ENCODE peak calls at places on chromosome 6, in nine cellular contexts. S, J, E, C, R, A, V, Z and N are unnamed samples.

GRCh38 chr6:117074672-117075071 is 190.7 kb upstream of the VGLL2 start:
- DNase-seq in J (no peak), C (no peak), E (no peak), A (no peak), V (no peak), S (no peak), R (no peak), Z (no peak), N (no peak)

GRCh38 chr6:81766482-81767069 is 14.1 kb upstream of the TENT5A start:
- DNase-seq in E (peak), A (no peak), Z (peak), R (peak), J (peak), S (no peak), C (no peak), V (peak), N (peak)

GRCh38 chr6:100347901-100348550 is 116.7 kb downstream of the SIM1 start:
- DNase-seq in V (peak), R (peak), E (peak), A (no peak), C (no peak), Z (peak), S (no peak), J (peak), N (peak)

GRCh38 chr6:108781419-108782110 is 66.7 kb upstream of the ARMC2 start:
- DNase-seq in V (peak), Z (no peak), J (peak), C (no peak), E (peak), R (peak), S (no peak), A (no peak), N (peak)

GRCh38 chr6:142395768-142396231 is 94.0 kb downstream of the ADGRG6 start:
- DNase-seq in V (peak), Z (peak), R (peak), J (no peak), S (no peak), A (no peak), E (no peak), C (no peak), N (no peak)

GRCh38 chr6:151374024-151374423 is 17.3 kb downstream of the ZBTB2 start:
- DNase-seq in Z (no peak), C (no peak), V (no peak), J (no peak), S (no peak), A (no peak), R (no peak), E (peak), N (no peak)

GRCh38 chr6:45109551-45109950 is 218.6 kb upstream of the RUNX2 start:
- DNase-seq in C (no peak), R (no peak), E (no peak), S (no peak), A (no peak), Z (no peak), J (no peak), V (no peak), N (no peak)

GRCh38 chr6:150143521-150144293 is 863 bp downstream of the PPP1R14C start:
- DNase-seq in S (peak), V (no peak), C (peak), A (no peak), E (no peak), Z (no peak), R (no peak), J (no peak), N (peak)

GRCh38 chr6:159107451-159108260 is 61.5 kb upstream of the FNDC1 start:
- DNase-seq in E (no peak), V (no peak), J (no peak), Z (no peak), R (no peak), A (no peak), S (no peak), C (peak), N (no peak)

GRCh38 chr6:2725999-2726567 is 24.6 kb downstream of the MYLK4 start:
- DNase-seq in E (peak), V (peak), J (peak), S (no peak), Z (no peak), C (no peak), R (peak), A (no peak), N (peak)

GRCh38 chr6:125809771-125810315 is 19.1 kb downstream of the NCOA7 start:
- DNase-seq in J (no peak), E (no peak), S (peak), V (no peak), C (no peak), A (no peak), R (no peak), Z (no peak), N (no peak)

GRCh38 chr6:50586074-50586473 is 127.3 kb upstream of the TFAP2D start:
- DNase-seq in V (no peak), A (no peak), J (no peak), S (no peak), C (no peak), Z (no peak), R (no peak), E (no peak), N (no peak)

GRCh38 chr6:104639671-104640070 is 220.0 kb downstream of the HACE1 start:
- DNase-seq in C (no peak), E (peak), A (no peak), V (peak), Z (no peak), S (no peak), J (peak), R (peak), N (peak)

GRCh38 chr6:150202404-150202803 is 59.6 kb downstream of the PPP1R14C start:
- DNase-seq in V (no peak), S (peak), E (no peak), J (peak), C (peak), Z (peak), A (no peak), R (peak), N (peak)

GRCh38 chr6:99334526-99335127 is 14.8 kb downstream of the FAXC start:
- DNase-seq in V (peak), A (no peak), E (peak), J (peak), Z (peak), S (peak), R (peak), C (no peak), N (peak)

GRCh38 chr6:39561536-39562266 is 163.5 kb downstream of the KIF6 start:
- DNase-seq in C (no peak), J (peak), S (no peak), E (no peak), V (no peak), R (peak), Z (no peak), A (no peak), N (peak)

GRCh38 chr6:21914121-21914973 is 320.8 kb downstream of the SOX4 start:
- DNase-seq in Z (no peak), C (peak), V (peak), R (peak), E (no peak), J (peak), S (no peak), A (no peak), N (no peak)

GRCh38 chr6:132919476-132919875 is 105.1 kb downstream of the RPS12 start:
- DNase-seq in R (peak), Z (peak), J (peak), C (peak), E (peak), A (peak), V (peak), S (no peak), N (peak)